ENCODE peak calls at places on chromosomes 16 and 17, in four cellular contexts. One of them, this sample, is unnamed.

GRCh38 chr17:66441012-66441703 is 138.7 kb downstream of the PRKCA start:
- DNase-seq in HL-60: no peak
- DNase-seq in K562: no peak
- DNase-seq in GM12878: peak; percentile 44
- DNase-seq in this sample: no peak

GRCh38 chr17:60107526-60108257 is 29.0 kb upstream of the HEATR6 start:
- DNase-seq in K562: peak; percentile 31
- DNase-seq in GM12878: no peak
- DNase-seq in HL-60: no peak
- DNase-seq in this sample: no peak

GRCh38 chr16:28607116-28607623 is 2.7 kb downstream of the SULT1A1 start:
- DNase-seq in HL-60: no peak
- DNase-seq in K562: no peak
- DNase-seq in GM12878: no peak
- DNase-seq in this sample: no peak

GRCh38 chr16:72198021-72198420 is 26.1 kb upstream of the PMFBP1 start:
- DNase-seq in K562: no peak
- DNase-seq in GM12878: no peak
- DNase-seq in HL-60: no peak
- DNase-seq in this sample: no peak

GRCh38 chr16:83954577-83955016 is 1.6 kb downstream of the OSGIN1 start:
- DNase-seq in GM12878: no peak
- DNase-seq in K562: peak; percentile 56
- DNase-seq in HL-60: peak; percentile 25
- DNase-seq in this sample: no peak

GRCh38 chr17:75065562-75066151 is 18.6 kb downstream of the KCTD2 start:
- DNase-seq in K562: no peak
- DNase-seq in HL-60: no peak
- DNase-seq in GM12878: no peak
- DNase-seq in this sample: no peak

GRCh38 chr16:22659933-22660332 is 149.2 kb downstream of the NPIPB5 start:
- DNase-seq in GM12878: no peak
- DNase-seq in HL-60: no peak
- DNase-seq in K562: no peak
- DNase-seq in this sample: no peak

GRCh38 chr17:42484304-42484703 is 25.6 kb downstream of the ATP6V0A1 start:
- DNase-seq in HL-60: no peak
- DNase-seq in GM12878: peak; percentile 70
- DNase-seq in K562: no peak
- DNase-seq in this sample: peak; percentile 32

GRCh38 chr16:21253470-21253869 is 20.0 kb downstream of the ANKS4B start:
- DNase-seq in K562: no peak
- DNase-seq in HL-60: no peak
- DNase-seq in GM12878: no peak
- DNase-seq in this sample: no peak

GRCh38 chr16:14301150-14302030 is 230.3 kb downstream of the MRTFB start:
- DNase-seq in K562: peak; percentile 44
- DNase-seq in HL-60: no peak
- DNase-seq in GM12878: no peak
- DNase-seq in this sample: no peak

GRCh38 chr17:41976142-41976768 is 9.7 kb downstream of the CNP start:
- DNase-seq in K562: no peak
- DNase-seq in HL-60: no peak
- DNase-seq in GM12878: no peak
- DNase-seq in this sample: peak; percentile 67

GRCh38 chr17:48153711-48154642 is 46.4 kb downstream of the SNX11 start:
- DNase-seq in GM12878: no peak
- DNase-seq in HL-60: peak; percentile 25
- DNase-seq in K562: peak; percentile 70
- DNase-seq in this sample: no peak

GRCh38 chr17:77356109-77356689 is 215.4 kb downstream of the SEC14L1 start:
- DNase-seq in K562: no peak
- DNase-seq in HL-60: peak; percentile 32
- DNase-seq in GM12878: no peak
- DNase-seq in this sample: no peak

GRCh38 chr16:35398208-35398607 is 1938.8 kb downstream of the TP53TG3F start:
- DNase-seq in GM12878: no peak
- DNase-seq in K562: no peak
- DNase-seq in HL-60: no peak
- DNase-seq in this sample: no peak

GRCh38 chr17:45841883-45842525 is 2.7 kb upstream of the SPPL2C start:
- DNase-seq in K562: no peak
- DNase-seq in GM12878: no peak
- DNase-seq in HL-60: no peak
- DNase-seq in this sample: no peak

GRCh38 chr16:26710475-26710874 is 356.3 kb upstream of the C16orf82 start:
- DNase-seq in GM12878: no peak
- DNase-seq in K562: no peak
- DNase-seq in HL-60: no peak
- DNase-seq in this sample: no peak

GRCh38 chr17:44097110-44097810 is 26.2 kb downstream of the HDAC5 start:
- DNase-seq in K562: peak; percentile 56
- DNase-seq in GM12878: no peak
- DNase-seq in HL-60: no peak
- DNase-seq in this sample: no peak

GRCh38 chr16:30615358-30616076 is 5.3 kb upstream of the ZNF689 start:
- DNase-seq in HL-60: peak; percentile 82
- DNase-seq in GM12878: no peak
- DNase-seq in K562: peak; percentile 48
- DNase-seq in this sample: no peak

GRCh38 chr16:83992624-83993023 is 24.6 kb downstream of the NECAB2 start:
- DNase-seq in K562: no peak
- DNase-seq in GM12878: no peak
- DNase-seq in HL-60: no peak
- DNase-seq in this sample: no peak

GRCh38 chr16:28820016-28820415 is 2.8 kb upstream of the ATXN2L start:
- DNase-seq in K562: peak; percentile 82
- DNase-seq in HL-60: peak; percentile 59
- DNase-seq in GM12878: no peak
- DNase-seq in this sample: no peak

GRCh38 chr16:58027341-58028167 is 2.0 kb downstream of the MMP15 start:
- DNase-seq in K562: peak; percentile 55
- DNase-seq in HL-60: no peak
- DNase-seq in GM12878: no peak
- DNase-seq in this sample: no peak

GRCh38 chr16:58464916-58465731 is 34.8 kb upstream of the NDRG4 start:
- DNase-seq in K562: no peak
- DNase-seq in GM12878: no peak
- DNase-seq in HL-60: no peak
- DNase-seq in this sample: no peak

GRCh38 chr16:46894011-46894672 is 10.0 kb downstream of the GPT2 start:
- DNase-seq in GM12878: no peak
- DNase-seq in K562: no peak
- DNase-seq in HL-60: no peak
- DNase-seq in this sample: no peak

GRCh38 chr16:89359296-89360147 is 130.8 kb downstream of the ANKRD11 start:
- DNase-seq in GM12878: no peak
- DNase-seq in K562: no peak
- DNase-seq in HL-60: no peak
- DNase-seq in this sample: no peak

GRCh38 chr17:56752263-56752662 is 81.5 kb downstream of the C17orf67 start:
- DNase-seq in K562: no peak
- DNase-seq in HL-60: peak; percentile 8
- DNase-seq in GM12878: no peak
- DNase-seq in this sample: no peak

GRCh38 chr16:15952265-15952711 is 2.9 kb downstream of the ABCC1 start:
- DNase-seq in HL-60: peak; percentile 24
- DNase-seq in GM12878: no peak
- DNase-seq in K562: peak; percentile 46
- DNase-seq in this sample: no peak

GRCh38 chr17:17073627-17074521 is 31.6 kb downstream of the MPRIP start:
- DNase-seq in GM12878: no peak
- DNase-seq in K562: no peak
- DNase-seq in HL-60: no peak
- DNase-seq in this sample: no peak

GRCh38 chr16:53809088-53809951 is 105.4 kb downstream of the FTO start:
- DNase-seq in HL-60: no peak
- DNase-seq in GM12878: no peak
- DNase-seq in K562: no peak
- DNase-seq in this sample: no peak

GRCh38 chr17:82065638-82066303 is at the start of gene DUS1L:
- DNase-seq in HL-60: peak; percentile 50
- DNase-seq in GM12878: no peak
- DNase-seq in K562: peak; percentile 76
- DNase-seq in this sample: peak; percentile 96
- TF ChIP-seq POLR2AphosphoS5 in HL-60: peak; percentile 71
- TF ChIP-seq POLR2AphosphoS5 in GM12878: no peak
- TF ChIP-seq POLR2AphosphoS5 in K562: no peak
- TF ChIP-seq POLR2AphosphoS5 in this sample: no peak

GRCh38 chr16:55435387-55435786 is 43.6 kb upstream of the MMP2 start:
- DNase-seq in HL-60: peak; percentile 40
- DNase-seq in K562: peak; percentile 74
- DNase-seq in GM12878: no peak
- DNase-seq in this sample: no peak
- TF ChIP-seq SPI1 in HL-60: no peak
- TF ChIP-seq SPI1 in K562: peak; percentile 30
- TF ChIP-seq SPI1 in GM12878: no peak
- TF ChIP-seq SPI1 in this sample: no peak

GRCh38 chr17:29278692-29279091 is 15.3 kb downstream of the NUFIP2 start:
- DNase-seq in GM12878: no peak
- DNase-seq in K562: no peak
- DNase-seq in HL-60: no peak
- DNase-seq in this sample: no peak
- TF ChIP-seq POLR2AphosphoS5 in GM12878: no peak
- TF ChIP-seq POLR2AphosphoS5 in K562: no peak
- TF ChIP-seq POLR2AphosphoS5 in HL-60: no peak
- TF ChIP-seq POLR2AphosphoS5 in this sample: no peak

GRCh38 chr17:49434821-49435581 is 20.3 kb upstream of the PHB1 start:
- DNase-seq in K562: peak; percentile 82
- DNase-seq in HL-60: peak; percentile 47
- DNase-seq in GM12878: no peak
- DNase-seq in this sample: peak; percentile 70
- TF ChIP-seq SPI1 in K562: peak; percentile 47
- TF ChIP-seq SPI1 in HL-60: no peak
- TF ChIP-seq SPI1 in GM12878: no peak
- TF ChIP-seq SPI1 in this sample: no peak

DNA sequence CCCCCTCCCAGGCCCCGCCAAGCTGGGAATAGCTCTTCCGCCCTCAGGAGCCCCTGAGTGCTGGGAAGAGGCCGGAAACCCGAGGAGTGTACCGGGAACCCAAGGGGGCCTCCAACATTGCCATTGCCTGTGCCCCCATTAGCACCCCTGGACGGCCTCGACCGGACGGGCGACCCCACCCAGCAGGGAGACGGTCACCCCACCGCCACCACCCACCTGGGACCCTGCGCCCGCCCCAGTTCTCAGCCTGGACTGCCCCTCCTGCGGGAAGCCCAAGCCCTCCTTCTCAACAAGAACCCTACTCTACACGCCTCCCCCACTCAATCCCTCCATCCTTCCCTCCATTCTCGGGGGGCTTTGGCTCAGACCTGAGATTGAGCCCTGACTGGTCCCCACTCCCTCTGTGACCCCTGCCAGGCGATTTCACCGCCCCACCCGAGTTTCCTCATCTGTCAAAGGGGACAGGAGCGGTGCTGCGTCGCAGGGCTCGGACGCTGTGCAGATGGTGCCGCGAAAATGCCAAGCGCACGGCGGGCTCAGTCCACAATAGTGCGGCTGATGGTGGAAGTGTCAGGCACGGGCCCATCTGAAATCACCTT is 1.8 kb downstream of the CARHSP1 start:
- DNase-seq in K562: no peak
- DNase-seq in GM12878: no peak
- DNase-seq in HL-60: no peak
- DNase-seq in this sample: no peak
- TF ChIP-seq POLR2AphosphoS5 in K562: no peak
- TF ChIP-seq POLR2AphosphoS5 in GM12878: no peak
- TF ChIP-seq POLR2AphosphoS5 in HL-60: no peak
- TF ChIP-seq POLR2AphosphoS5 in this sample: no peak

GRCh38 chr16:50744911-50745310 is 3.0 kb downstream of the CYLD start:
- DNase-seq in GM12878: no peak
- DNase-seq in K562: no peak
- DNase-seq in HL-60: no peak
- DNase-seq in this sample: no peak

GRCh38 chr16:50745940-50746339 is 4.1 kb downstream of the CYLD start:
- DNase-seq in GM12878: no peak
- DNase-seq in HL-60: no peak
- DNase-seq in K562: no peak
- DNase-seq in this sample: no peak

GRCh38 chr16:50743575-50744225 is 1.8 kb downstream of the CYLD start:
- DNase-seq in GM12878: no peak
- DNase-seq in K562: no peak
- DNase-seq in HL-60: no peak
- DNase-seq in this sample: no peak

GRCh38 chr16:50751528-50751927 is 9.6 kb downstream of the CYLD start:
- DNase-seq in K562: no peak
- DNase-seq in GM12878: no peak
- DNase-seq in HL-60: peak; percentile 36
- DNase-seq in this sample: no peak

DNA sequence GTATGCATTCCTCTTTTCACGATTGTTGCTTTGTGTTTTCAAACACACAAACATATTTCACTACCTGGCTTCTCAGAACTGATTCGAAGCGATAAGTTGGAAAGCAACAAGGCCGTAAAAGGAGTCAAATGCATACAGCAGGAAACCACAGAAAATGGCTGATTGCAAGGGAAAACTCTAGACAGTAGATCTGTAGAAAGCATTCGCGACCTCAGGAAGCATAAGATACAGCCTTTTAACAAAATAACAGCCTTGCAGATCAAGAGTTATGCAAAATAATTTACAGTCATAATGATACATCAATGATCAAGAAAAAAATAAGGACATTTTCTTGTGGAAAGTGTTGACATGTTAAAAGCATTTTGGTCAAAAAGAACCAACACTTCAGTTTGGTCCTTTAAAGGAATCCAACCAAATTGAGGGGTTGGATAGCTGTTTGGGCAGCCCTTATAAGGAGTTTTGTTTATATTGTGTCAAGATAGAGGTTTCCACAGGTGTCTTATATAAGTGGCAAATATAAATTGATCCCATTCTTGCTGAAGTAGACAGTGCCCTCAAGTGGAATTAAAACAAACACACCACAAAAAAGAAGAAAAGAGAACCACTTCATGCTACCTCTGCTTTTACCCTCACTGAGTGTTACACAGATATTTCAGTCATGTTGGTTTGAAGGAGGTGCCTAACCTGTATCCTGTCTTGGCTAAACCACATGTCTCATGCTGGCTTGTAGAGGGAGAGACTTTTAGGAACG is 5.5 kb downstream of the CYLD start:
- DNase-seq in K562: no peak
- DNase-seq in HL-60: peak; percentile 45
- DNase-seq in GM12878: peak; percentile 57
- DNase-seq in this sample: no peak
- TF ChIP-seq SPI1 in K562: no peak
- TF ChIP-seq SPI1 in HL-60: no peak
- TF ChIP-seq SPI1 in GM12878: no peak
- TF ChIP-seq SPI1 in this sample: no peak

This sample was measured in GM12891.